ENCODE peak calls at places on chromosomes 7 and 10, in five cellular contexts. J is stimulated activated CD4-positive, alpha-beta T cell treated with anti-CD3 and anti-CD28 coated beads, Interleukin-1b, Interleukin-23, amount 100 ng/mL, for 48 hours; L is heart right ventricle; Y is GM12865; I is activated CD4-positive, alpha-beta T cell treated with anti-CD3 and anti-CD28 coated beads, Interleukin-2, amount 10 ng/mL, durations not matched to agents 7 days and 5 days. T is an unnamed sample.

GRCh38 chr10:32318476-32318896 is 28.5 kb downstream of the EPC1 start:
- DNase-seq in J (peak), L (no peak), Y (peak), I (no peak), T (no peak)

GRCh38 chr10:43036581-43037428 is 40.1 kb upstream of the RET start:
- DNase-seq in J (no peak), L (no peak), Y (no peak), I (peak), T (no peak)

GRCh38 chr7:135162382-135163001 is 8.0 kb downstream of the CYREN start:
- DNase-seq in J (no peak), L (no peak), Y (no peak), I (no peak), T (no peak)

GRCh38 chr7:2237109-2237602 is 4.4 kb upstream of the MAD1L1 start:
- DNase-seq in J (no peak), L (no peak), Y (peak), I (no peak), T (no peak)

GRCh38 chr10:69653561-69653960 is 23.5 kb downstream of the FAM241B start:
- DNase-seq in J (no peak), L (no peak), Y (no peak), I (no peak), T (no peak)

GRCh38 chr7:127057918-127058317 is 194.8 kb downstream of the GRM8 start:
- DNase-seq in J (no peak), L (no peak), Y (no peak), I (no peak), T (no peak)

GRCh38 chr10:30013684-30014246 is 45.6 kb downstream of the JCAD start:
- DNase-seq in J (no peak), L (peak), Y (no peak), I (no peak), T (no peak)

GRCh38 chr10:86266446-86267242 is 100.0 kb downstream of the GRID1 start:
- DNase-seq in J (no peak), L (no peak), Y (no peak), I (no peak), T (peak)

GRCh38 chr10:21975378-21975990 is 28.0 kb downstream of the DNAJC1 start:
- DNase-seq in J (no peak), L (no peak), Y (no peak), I (no peak), T (no peak)

GRCh38 chr10:68666280-68666760 is 54.7 kb upstream of the CCAR1 start:
- DNase-seq in J (no peak), L (no peak), Y (no peak), I (no peak), T (no peak)

T was measured in activated CD8-positive, alpha-beta T cell treated with anti-CD3 and anti-CD28 coated beads, Interleukin-2, amount 10 ng/mL, durations not matched to agents 7 days and 5 days.